ENCODE peak calls at places on chromosome 22, in ten cellular contexts. One of them, this sample, is unnamed.

GRCh38 chr22:24894220-24894975 is 52.1 kb downstream of the LHFPL7 start:
- ATAC-seq in right cardiac atrium: peak; percentile 93
- ATAC-seq in upper lobe of right lung: peak; percentile 92
- ATAC-seq in effector memory CD8-positive, alpha-beta T cell: no peak
- ATAC-seq in heart left ventricle: peak; percentile 93
- ATAC-seq in naive thymus-derived CD8-positive, alpha-beta T cell: no peak
- ATAC-seq in heart right ventricle: peak; percentile 95
- ATAC-seq in left cardiac atrium: peak; percentile 90
- ATAC-seq in foreskin keratinocyte: peak; percentile 68
- ATAC-seq in sciatic nerve: peak; percentile 95
- ATAC-seq in this sample: peak; percentile 97

GRCh38 chr22:41683052-41683451 is 5.6 kb downstream of the SNU13 start:
- ATAC-seq in effector memory CD8-positive, alpha-beta T cell: no peak
- ATAC-seq in right cardiac atrium: no peak
- ATAC-seq in foreskin keratinocyte: no peak
- ATAC-seq in upper lobe of right lung: no peak
- ATAC-seq in naive thymus-derived CD8-positive, alpha-beta T cell: no peak
- ATAC-seq in sciatic nerve: no peak
- ATAC-seq in heart right ventricle: no peak
- ATAC-seq in left cardiac atrium: no peak
- ATAC-seq in heart left ventricle: no peak
- ATAC-seq in this sample: no peak

GRCh38 chr22:49760630-49761571 is 66.8 kb downstream of the BRD1 start:
- ATAC-seq in heart left ventricle: peak; percentile 25
- ATAC-seq in effector memory CD8-positive, alpha-beta T cell: peak; percentile 40
- ATAC-seq in right cardiac atrium: no peak
- ATAC-seq in sciatic nerve: no peak
- ATAC-seq in upper lobe of right lung: peak; percentile 30
- ATAC-seq in foreskin keratinocyte: peak; percentile 28
- ATAC-seq in left cardiac atrium: no peak
- ATAC-seq in naive thymus-derived CD8-positive, alpha-beta T cell: peak; percentile 60
- ATAC-seq in heart right ventricle: no peak
- ATAC-seq in this sample: peak; percentile 40

GRCh38 chr22:42673898-42674390 is 24.8 kb upstream of the CYB5R3 start:
- ATAC-seq in upper lobe of right lung: peak; percentile 73
- ATAC-seq in effector memory CD8-positive, alpha-beta T cell: no peak
- ATAC-seq in foreskin keratinocyte: no peak
- ATAC-seq in heart right ventricle: peak; percentile 47
- ATAC-seq in naive thymus-derived CD8-positive, alpha-beta T cell: no peak
- ATAC-seq in left cardiac atrium: peak; percentile 17
- ATAC-seq in sciatic nerve: peak; percentile 11
- ATAC-seq in heart left ventricle: peak; percentile 28
- ATAC-seq in right cardiac atrium: peak; percentile 72
- ATAC-seq in this sample: no peak

GRCh38 chr22:42764895-42765363 is 44.3 kb upstream of the A4GALT start:
- ATAC-seq in sciatic nerve: no peak
- ATAC-seq in right cardiac atrium: no peak
- ATAC-seq in foreskin keratinocyte: no peak
- ATAC-seq in heart left ventricle: no peak
- ATAC-seq in upper lobe of right lung: no peak
- ATAC-seq in naive thymus-derived CD8-positive, alpha-beta T cell: no peak
- ATAC-seq in left cardiac atrium: no peak
- ATAC-seq in effector memory CD8-positive, alpha-beta T cell: no peak
- ATAC-seq in heart right ventricle: no peak
- ATAC-seq in this sample: peak; percentile 5

GRCh38 chr22:20637740-20638139 is 130.3 kb downstream of the MED15 start:
- ATAC-seq in right cardiac atrium: no peak
- ATAC-seq in heart right ventricle: no peak
- ATAC-seq in upper lobe of right lung: no peak
- ATAC-seq in sciatic nerve: no peak
- ATAC-seq in naive thymus-derived CD8-positive, alpha-beta T cell: no peak
- ATAC-seq in left cardiac atrium: no peak
- ATAC-seq in effector memory CD8-positive, alpha-beta T cell: no peak
- ATAC-seq in heart left ventricle: no peak
- ATAC-seq in foreskin keratinocyte: no peak
- ATAC-seq in this sample: no peak

GRCh38 chr22:40220316-40221054 is 42.8 kb downstream of the TNRC6B start:
- ATAC-seq in effector memory CD8-positive, alpha-beta T cell: no peak
- ATAC-seq in upper lobe of right lung: peak; percentile 57
- ATAC-seq in heart left ventricle: peak; percentile 35
- ATAC-seq in naive thymus-derived CD8-positive, alpha-beta T cell: no peak
- ATAC-seq in left cardiac atrium: no peak
- ATAC-seq in heart right ventricle: peak; percentile 43
- ATAC-seq in foreskin keratinocyte: no peak
- ATAC-seq in right cardiac atrium: peak; percentile 42
- ATAC-seq in sciatic nerve: no peak
- ATAC-seq in this sample: peak; percentile 17

GRCh38 chr22:46748948-46749681 is 11.1 kb upstream of the CERK start:
- ATAC-seq in heart left ventricle: no peak
- ATAC-seq in foreskin keratinocyte: no peak
- ATAC-seq in right cardiac atrium: no peak
- ATAC-seq in left cardiac atrium: no peak
- ATAC-seq in effector memory CD8-positive, alpha-beta T cell: peak; percentile 92
- ATAC-seq in sciatic nerve: no peak
- ATAC-seq in naive thymus-derived CD8-positive, alpha-beta T cell: peak; percentile 96
- ATAC-seq in heart right ventricle: no peak
- ATAC-seq in upper lobe of right lung: peak; percentile 33
- ATAC-seq in this sample: peak; percentile 3

GRCh38 chr22:27174970-27175369 is 517.6 kb downstream of the MIAT start:
- ATAC-seq in sciatic nerve: no peak
- ATAC-seq in naive thymus-derived CD8-positive, alpha-beta T cell: no peak
- ATAC-seq in foreskin keratinocyte: no peak
- ATAC-seq in heart right ventricle: no peak
- ATAC-seq in right cardiac atrium: no peak
- ATAC-seq in heart left ventricle: no peak
- ATAC-seq in effector memory CD8-positive, alpha-beta T cell: no peak
- ATAC-seq in upper lobe of right lung: no peak
- ATAC-seq in left cardiac atrium: no peak
- ATAC-seq in this sample: no peak

GRCh38 chr22:44047891-44048301 is 23.8 kb downstream of the PARVB start:
- ATAC-seq in heart left ventricle: no peak
- ATAC-seq in effector memory CD8-positive, alpha-beta T cell: no peak
- ATAC-seq in heart right ventricle: no peak
- ATAC-seq in sciatic nerve: no peak
- ATAC-seq in upper lobe of right lung: no peak
- ATAC-seq in foreskin keratinocyte: no peak
- ATAC-seq in naive thymus-derived CD8-positive, alpha-beta T cell: no peak
- ATAC-seq in right cardiac atrium: no peak
- ATAC-seq in left cardiac atrium: no peak
- ATAC-seq in this sample: peak; percentile 7

GRCh38 chr22:40258463-40259046 is 80.8 kb downstream of the TNRC6B start:
- ATAC-seq in heart right ventricle: no peak
- ATAC-seq in upper lobe of right lung: peak; percentile 22
- ATAC-seq in left cardiac atrium: no peak
- ATAC-seq in foreskin keratinocyte: peak; percentile 84
- ATAC-seq in naive thymus-derived CD8-positive, alpha-beta T cell: peak; percentile 75
- ATAC-seq in sciatic nerve: peak; percentile 34
- ATAC-seq in effector memory CD8-positive, alpha-beta T cell: peak; percentile 87
- ATAC-seq in heart left ventricle: peak; percentile 66
- ATAC-seq in right cardiac atrium: peak; percentile 48
- ATAC-seq in this sample: peak; percentile 86

GRCh38 chr22:35274154-35274871 is 17.0 kb downstream of the HMGXB4 start:
- ATAC-seq in sciatic nerve: no peak
- ATAC-seq in right cardiac atrium: no peak
- ATAC-seq in effector memory CD8-positive, alpha-beta T cell: no peak
- ATAC-seq in naive thymus-derived CD8-positive, alpha-beta T cell: no peak
- ATAC-seq in heart left ventricle: no peak
- ATAC-seq in foreskin keratinocyte: no peak
- ATAC-seq in left cardiac atrium: no peak
- ATAC-seq in heart right ventricle: no peak
- ATAC-seq in upper lobe of right lung: no peak
- ATAC-seq in this sample: no peak

GRCh38 chr22:37571258-37571991 is 8.5 kb downstream of the LGALS2 start:
- ATAC-seq in right cardiac atrium: no peak
- ATAC-seq in sciatic nerve: no peak
- ATAC-seq in effector memory CD8-positive, alpha-beta T cell: no peak
- ATAC-seq in naive thymus-derived CD8-positive, alpha-beta T cell: no peak
- ATAC-seq in left cardiac atrium: no peak
- ATAC-seq in heart right ventricle: no peak
- ATAC-seq in foreskin keratinocyte: peak; percentile 23
- ATAC-seq in heart left ventricle: no peak
- ATAC-seq in upper lobe of right lung: no peak
- ATAC-seq in this sample: peak; percentile 5

GRCh38 chr22:39624501-39624821 is 53.9 kb downstream of the CACNA1I start:
- ATAC-seq in foreskin keratinocyte: no peak
- ATAC-seq in sciatic nerve: no peak
- ATAC-seq in right cardiac atrium: no peak
- ATAC-seq in naive thymus-derived CD8-positive, alpha-beta T cell: no peak
- ATAC-seq in upper lobe of right lung: no peak
- ATAC-seq in effector memory CD8-positive, alpha-beta T cell: no peak
- ATAC-seq in left cardiac atrium: no peak
- ATAC-seq in heart right ventricle: no peak
- ATAC-seq in heart left ventricle: no peak
- ATAC-seq in this sample: no peak

GRCh38 chr22:40511604-40512003 is 124.9 kb downstream of the MRTFA start:
- ATAC-seq in naive thymus-derived CD8-positive, alpha-beta T cell: no peak
- ATAC-seq in sciatic nerve: peak; percentile 24
- ATAC-seq in right cardiac atrium: peak; percentile 41
- ATAC-seq in left cardiac atrium: peak; percentile 68
- ATAC-seq in foreskin keratinocyte: no peak
- ATAC-seq in heart left ventricle: peak; percentile 47
- ATAC-seq in effector memory CD8-positive, alpha-beta T cell: no peak
- ATAC-seq in upper lobe of right lung: no peak
- ATAC-seq in heart right ventricle: no peak
- ATAC-seq in this sample: no peak

GRCh38 chr22:35140879-35141745 is 75.2 kb downstream of the ISX start:
- ATAC-seq in right cardiac atrium: no peak
- ATAC-seq in heart right ventricle: no peak
- ATAC-seq in upper lobe of right lung: peak; percentile 10
- ATAC-seq in foreskin keratinocyte: no peak
- ATAC-seq in heart left ventricle: no peak
- ATAC-seq in effector memory CD8-positive, alpha-beta T cell: no peak
- ATAC-seq in left cardiac atrium: no peak
- ATAC-seq in naive thymus-derived CD8-positive, alpha-beta T cell: no peak
- ATAC-seq in sciatic nerve: no peak
- ATAC-seq in this sample: no peak

GRCh38 chr22:38795569-38795968 is 1.6 kb upstream of the DNAL4 start:
- ATAC-seq in naive thymus-derived CD8-positive, alpha-beta T cell: no peak
- ATAC-seq in heart left ventricle: no peak
- ATAC-seq in heart right ventricle: no peak
- ATAC-seq in effector memory CD8-positive, alpha-beta T cell: no peak
- ATAC-seq in foreskin keratinocyte: no peak
- ATAC-seq in left cardiac atrium: no peak
- ATAC-seq in sciatic nerve: no peak
- ATAC-seq in upper lobe of right lung: no peak
- ATAC-seq in right cardiac atrium: no peak
- ATAC-seq in this sample: no peak

GRCh38 chr22:45009881-45010531 is at the start of gene PHF21B:
- ATAC-seq in foreskin keratinocyte: peak; percentile 28
- ATAC-seq in right cardiac atrium: peak; percentile 38
- ATAC-seq in naive thymus-derived CD8-positive, alpha-beta T cell: peak; percentile 33
- ATAC-seq in heart left ventricle: peak; percentile 51
- ATAC-seq in effector memory CD8-positive, alpha-beta T cell: no peak
- ATAC-seq in heart right ventricle: peak; percentile 45
- ATAC-seq in sciatic nerve: peak; percentile 33
- ATAC-seq in left cardiac atrium: peak; percentile 63
- ATAC-seq in upper lobe of right lung: no peak
- ATAC-seq in this sample: no peak

GRCh38 chr22:19603767-19604166 is 79.6 kb upstream of the CLDN5 start:
- ATAC-seq in foreskin keratinocyte: no peak
- ATAC-seq in upper lobe of right lung: no peak
- ATAC-seq in right cardiac atrium: no peak
- ATAC-seq in heart left ventricle: no peak
- ATAC-seq in sciatic nerve: no peak
- ATAC-seq in effector memory CD8-positive, alpha-beta T cell: no peak
- ATAC-seq in left cardiac atrium: no peak
- ATAC-seq in heart right ventricle: no peak
- ATAC-seq in naive thymus-derived CD8-positive, alpha-beta T cell: no peak
- ATAC-seq in this sample: no peak